ENCODE peak calls at places on chromosome 4, in six cellular contexts. L is fibroblast of mammary gland; W is RPMI7951; F is sciatic nerve; C is stimulated activated CD4-positive, alpha-beta T cell treated with anti-CD3 and anti-CD28 coated beads, Interleukin-2, amount 100 ng/mL, for 48 hours; Q is GM20000. S is an unnamed sample.

GRCh38 chr4:38860788-38861424 is 4.3 kb upstream of the TLR6 start:
- DNase-seq in Q (peak), L (peak), C (peak), F (no peak), W (no peak), S (no peak)

GRCh38 chr4:147639388-147639787 is 22.2 kb downstream of the TMEM184C start:
- DNase-seq in F (no peak), C (no peak), W (peak), Q (no peak), L (peak), S (no peak)

GRCh38 chr4:6052679-6053078 is 34.4 kb upstream of the C4orf50 start:
- DNase-seq in F (no peak), W (no peak), Q (no peak), C (no peak), L (no peak), S (no peak)

GRCh38 chr4:2090642-2091041 is 31.5 kb downstream of the NAT8L start:
- DNase-seq in Q (no peak), C (no peak), L (no peak), F (no peak), W (no peak), S (no peak)

GRCh38 chr4:172953896-172954568 is 214.6 kb upstream of the GALNT7 start:
- DNase-seq in L (peak), C (no peak), Q (no peak), W (no peak), F (no peak), S (peak)

GRCh38 chr4:173182403-173182802 is 13.8 kb downstream of the GALNT7 start:
- DNase-seq in Q (no peak), C (no peak), F (no peak), L (peak), W (peak), S (peak)

GRCh38 chr4:8324640-8325239 is 55.2 kb downstream of the HTRA3 start:
- DNase-seq in Q (no peak), F (no peak), L (no peak), C (no peak), W (no peak), S (no peak)

GRCh38 chr4:25993564-25994185 is 79.7 kb downstream of the SMIM20 start:
- DNase-seq in L (peak), C (peak), Q (no peak), F (no peak), W (peak), S (peak)

GRCh38 chr4:121154103-121154515 is 10.0 kb downstream of the TNIP3 start:
- DNase-seq in C (no peak), Q (peak), W (no peak), L (no peak), F (no peak), S (no peak)

GRCh38 chr4:113958766-113959540 is 20.5 kb downstream of the ARSJ start:
- DNase-seq in W (peak), F (no peak), Q (no peak), L (peak), C (no peak), S (peak)

GRCh38 chr4:48778431-48779094 is 1.5 kb downstream of the FRYL start:
- DNase-seq in L (peak), F (no peak), Q (no peak), C (no peak), W (no peak), S (peak)

GRCh38 chr4:123248260-123248659 is 148.3 kb upstream of the SPRY1 start:
- DNase-seq in W (no peak), L (peak), Q (no peak), F (no peak), C (no peak), S (no peak)

GRCh38 chr4:178037459-178038214 is 595.4 kb upstream of the AGA start:
- DNase-seq in W (no peak), Q (no peak), C (no peak), F (no peak), L (no peak), S (no peak)

GRCh38 chr4:182091128-182091527 is 152.1 kb upstream of the TENM3 start:
- DNase-seq in W (no peak), C (no peak), F (no peak), L (no peak), Q (no peak), S (no peak)

GRCh38 chr4:22091906-22092305 is 143.3 kb upstream of the KCNIP4 start:
- DNase-seq in L (no peak), W (no peak), Q (no peak), F (no peak), C (no peak), S (no peak)

GRCh38 chr4:53551281-53551864 is 39.9 kb downstream of the LNX1 start:
- DNase-seq in Q (no peak), F (no peak), L (no peak), C (no peak), W (no peak), S (no peak)

GRCh38 chr4:5420266-5420665 is 288.1 kb downstream of the EVC2 start:
- DNase-seq in C (no peak), Q (no peak), L (no peak), W (no peak), F (no peak), S (no peak)

GRCh38 chr4:42628740-42629139 is 28.2 kb downstream of the ATP8A1 start:
- DNase-seq in C (no peak), Q (no peak), F (no peak), W (no peak), L (no peak), S (no peak)

GRCh38 chr4:124727331-124727730 is 14.8 kb upstream of the ANKRD50 start:
- DNase-seq in F (no peak), W (no peak), C (no peak), Q (no peak), L (no peak), S (no peak)

GRCh38 chr4:150402968-150403367 is 179.0 kb upstream of the MAB21L2 start:
- DNase-seq in F (no peak), C (no peak), L (no peak), W (no peak), Q (peak), S (no peak)

GRCh38 chr4:41866799-41867677 is 68.2 kb upstream of the TMEM33 start:
- DNase-seq in F (no peak), C (no peak), W (no peak), Q (no peak), L (no peak), S (no peak)

GRCh38 chr4:89307446-89308160 is at the start of gene GPRIN3:
- DNase-seq in W (no peak), L (peak), Q (peak), C (peak), F (peak), S (no peak)

GRCh38 chr4:174553828-174554227 is 31.5 kb upstream of the HPGD start:
- DNase-seq in C (no peak), W (peak), Q (no peak), L (peak), F (no peak), S (peak)

GRCh38 chr4:123976285-123976684 is 579.7 kb downstream of the SPRY1 start:
- DNase-seq in W (peak), C (no peak), L (peak), Q (no peak), F (no peak), S (no peak)

GRCh38 chr4:3145251-3145908 is 70.9 kb downstream of the HTT start:
- DNase-seq in L (peak), F (no peak), Q (no peak), C (no peak), W (no peak), S (peak)

GRCh38 chr4:76459291-76459723 is 24.3 kb downstream of the SHROOM3 start:
- DNase-seq in C (no peak), Q (no peak), W (peak), F (no peak), L (peak), S (no peak)

GRCh38 chr4:164056426-164057142 is 562.1 kb downstream of the TMA16 start:
- DNase-seq in F (no peak), W (no peak), Q (no peak), L (no peak), C (no peak), S (peak)

GRCh38 chr4:106238819-106239420 is 77.1 kb downstream of the TBCK start:
- DNase-seq in W (peak), C (no peak), F (no peak), L (peak), Q (peak), S (peak)

GRCh38 chr4:6469898-6470501 is 2.4 kb downstream of the PPP2R2C start:
- DNase-seq in C (no peak), L (no peak), Q (no peak), F (peak), W (no peak), S (no peak)

GRCh38 chr4:183097251-183098079 is 1.6 kb upstream of the WWC2 start:
- DNase-seq in W (no peak), F (peak), C (no peak), L (peak), Q (no peak), S (no peak)

GRCh38 chr4:168564024-168564423 is 67.2 kb downstream of the PALLD start:
- DNase-seq in W (no peak), Q (no peak), L (no peak), F (no peak), C (no peak), S (no peak)

GRCh38 chr4:82715731-82716617 is 82.6 kb downstream of the SCD5 start:
- DNase-seq in W (no peak), L (peak), Q (no peak), F (no peak), C (no peak), S (no peak)

GRCh38 chr4:125727931-125728330 is 413.2 kb downstream of the FAT4 start:
- DNase-seq in F (no peak), W (no peak), L (no peak), Q (no peak), C (no peak), S (no peak)

GRCh38 chr4:182556576-182556975 is 313.4 kb downstream of the TENM3 start:
- DNase-seq in C (no peak), Q (no peak), W (no peak), F (no peak), L (no peak), S (no peak)